ENCODE peak calls at places on chromosomes 5 and 9, in four cellular contexts. W is WTC11, H is HepG2, U is K562. Y is an unnamed sample.

GRCh38 chr5:95771109-95771708 is 40.1 kb downstream of the RHOBTB3 start:
- DNase-seq in W (no peak), H (peak), U (no peak), Y (no peak)

GRCh38 chr5:31415009-31415923 is 116.6 kb downstream of the DROSHA start:
- DNase-seq in W (no peak), H (no peak), U (no peak), Y (no peak)

GRCh38 chr9:34227445-34227844 is 48.6 kb downstream of the UBAP1 start:
- DNase-seq in W (no peak), U (peak), H (no peak), Y (no peak)

GRCh38 chr9:84667571-84668203 is 1.8 kb upstream of the NTRK2 start:
- DNase-seq in U (no peak), W (peak), H (no peak), Y (no peak)

GRCh38 chr5:62093981-62094380 is 212.0 kb upstream of the KIF2A start:
- DNase-seq in U (peak), H (no peak), W (no peak), Y (no peak)

GRCh38 chr9:15942806-15943424 is 390.1 kb downstream of the CCDC171 start:
- DNase-seq in W (no peak), U (no peak), H (no peak), Y (no peak)

GRCh38 chr5:137254695-137255094 is 244.4 kb downstream of the SPOCK1 start:
- DNase-seq in U (no peak), H (no peak), W (no peak), Y (no peak)

GRCh38 chr9:111952559-111952958 is 55.9 kb downstream of the UGCG start:
- DNase-seq in H (no peak), W (no peak), U (no peak), Y (no peak)

GRCh38 chr5:143922718-143923117 is 110.8 kb downstream of the HMHB1 start:
- DNase-seq in W (no peak), H (no peak), U (no peak), Y (no peak)

GRCh38 chr5:111865356-111865755 is 108.4 kb upstream of the NREP start:
- DNase-seq in U (no peak), W (no peak), H (no peak), Y (no peak)

GRCh38 chr5:142922223-142922952 is 152.2 kb downstream of the ARHGAP26 start:
- DNase-seq in W (no peak), H (peak), U (peak), Y (peak)

GRCh38 chr9:19156805-19157204 is 29.5 kb upstream of the PLIN2 start:
- DNase-seq in U (no peak), H (no peak), W (no peak), Y (no peak)

GRCh38 chr5:43296835-43297234 is 16.4 kb downstream of the HMGCS1 start:
- DNase-seq in U (no peak), H (no peak), W (no peak), Y (no peak)

GRCh38 chr5:65213921-65214525 is 267.7 kb downstream of the ADAMTS6 start:
- DNase-seq in U (peak), W (peak), H (peak), Y (no peak)

GRCh38 chr5:133995903-133996563 is 8.7 kb downstream of the VDAC1 start:
- DNase-seq in H (peak), W (no peak), U (no peak), Y (no peak)

GRCh38 chr9:134224827-134225154 is 60.4 kb upstream of the RNU6ATAC start:
- DNase-seq in H (no peak), U (no peak), W (no peak), Y (no peak)

GRCh38 chr9:105510024-105510423 is 47.9 kb upstream of the FKTN start:
- DNase-seq in U (no peak), H (no peak), W (no peak), Y (peak)

GRCh38 chr5:53411388-53411787 is 69.0 kb upstream of the FST start:
- DNase-seq in H (no peak), U (no peak), W (no peak), Y (no peak)

GRCh38 chr5:53405396-53405795 is 75.0 kb upstream of the FST start:
- DNase-seq in U (no peak), W (no peak), H (no peak), Y (no peak)

GRCh38 chr5:53403758-53404157 is 76.7 kb upstream of the FST start:
- DNase-seq in W (no peak), U (no peak), H (no peak), Y (no peak)

GRCh38 chr5:53406630-53407316 is 73.7 kb upstream of the FST start:
- DNase-seq in H (peak), W (no peak), U (no peak), Y (no peak)

DNA sequence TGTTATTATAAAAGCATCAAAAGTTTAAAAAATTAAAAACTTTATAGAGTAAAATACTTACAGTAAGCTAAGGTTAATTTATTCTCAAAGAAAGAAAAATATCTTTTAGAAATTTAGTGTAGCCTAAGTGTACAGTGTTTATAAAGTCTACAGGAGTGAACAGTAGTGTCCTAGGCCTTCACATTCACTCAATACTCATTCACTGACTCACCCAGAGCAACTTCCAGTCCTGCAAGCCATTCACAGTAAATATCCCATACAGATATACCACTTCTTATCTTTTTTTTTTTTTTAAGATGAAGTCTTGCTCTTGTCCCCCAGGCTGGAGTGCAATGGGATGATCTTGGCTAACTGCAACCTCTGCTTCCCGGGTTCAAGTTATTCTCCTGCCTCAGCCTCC is 73.1 kb upstream of the FST start:
- DNase-seq in H (no peak), W (no peak), U (no peak), Y (no peak)
- TF ChIP-seq ETV6 in H (no peak), W (no peak), U (no peak), Y (no peak)

GRCh38 chr5:73496984-73497457 is 1.2 kb upstream of the BTF3 start:
- DNase-seq in W (no peak), U (peak), H (peak), Y (no peak)
- TF ChIP-seq ETV6 in W (no peak), U (no peak), H (no peak), Y (no peak)

DNA sequence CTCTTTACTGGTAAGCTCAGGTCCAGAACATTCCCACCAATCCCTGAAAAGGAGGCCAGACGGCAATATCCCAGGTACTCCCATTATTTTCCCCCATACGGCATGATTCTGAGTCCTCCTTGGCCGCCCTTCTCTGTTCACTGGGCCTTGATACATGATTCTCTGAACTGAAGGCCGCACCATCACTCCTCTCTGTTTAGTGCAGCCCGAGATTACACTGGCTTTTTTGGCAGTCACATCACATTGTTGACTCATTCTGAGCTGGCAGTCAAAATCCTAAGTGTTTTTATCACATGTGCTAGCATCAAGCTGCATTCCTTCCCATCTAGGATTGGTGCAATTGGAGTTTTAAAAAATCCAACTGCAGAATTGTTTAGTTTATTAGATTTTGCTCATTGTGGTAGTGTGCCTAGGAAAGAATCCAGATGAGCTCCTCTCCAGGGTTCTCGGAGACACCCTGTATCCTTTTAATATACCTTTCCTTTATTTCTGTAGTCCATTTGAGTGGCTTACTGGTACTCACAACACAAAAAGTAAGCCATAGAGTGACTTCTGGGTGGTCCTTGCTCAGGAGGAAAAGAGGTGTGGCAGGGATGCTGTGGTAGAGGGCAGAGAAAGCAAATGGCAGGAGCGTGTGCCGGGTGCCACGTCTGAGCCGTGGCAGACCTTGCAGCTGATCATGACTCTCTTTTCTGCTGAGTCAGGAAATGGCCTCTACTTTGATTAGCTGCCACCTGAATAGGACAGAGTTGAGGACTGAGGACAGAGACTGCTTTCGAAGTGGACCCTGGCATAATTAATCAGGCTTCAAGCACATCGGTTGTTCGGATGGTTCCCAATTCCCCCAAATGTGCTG is 121.1 kb upstream of the IL12B start:
- DNase-seq in W (no peak), H (no peak), U (no peak), Y (no peak)
- TF ChIP-seq ETV6 in W (no peak), H (no peak), U (no peak), Y (no peak)

GRCh38 chr9:23851024-23851629 is 25.1 kb upstream of the ELAVL2 start:
- DNase-seq in W (peak), H (no peak), U (no peak), Y (no peak)

GRCh38 chr9:23849379-23849778 is 23.3 kb upstream of the ELAVL2 start:
- DNase-seq in U (no peak), W (no peak), H (no peak), Y (no peak)

GRCh38 chr9:23855885-23856284 is 29.8 kb upstream of the ELAVL2 start:
- DNase-seq in W (no peak), U (no peak), H (no peak), Y (no peak)

GRCh38 chr9:23850242-23851023 is 24.4 kb upstream of the ELAVL2 start:
- DNase-seq in H (no peak), U (no peak), W (peak), Y (no peak)
- TF ChIP-seq ETV6 in H (no peak), U (no peak), W (no peak), Y (no peak)

GRCh38 chr5:130994496-130995253 is 170.4 kb downstream of the HINT1 start:
- DNase-seq in H (no peak), W (no peak), U (peak), Y (no peak)

GRCh38 chr5:130995851-130996250 is 169.2 kb downstream of the HINT1 start:
- DNase-seq in W (no peak), H (no peak), U (no peak), Y (no peak)

GRCh38 chr5:130992621-130993020 is 172.4 kb downstream of the HINT1 start:
- DNase-seq in H (no peak), W (no peak), U (no peak), Y (no peak)

GRCh38 chr5:130995254-130995515 is 169.9 kb downstream of the HINT1 start:
- DNase-seq in U (no peak), H (no peak), W (no peak), Y (no peak)

GRCh38 chr5:130992095-130992494 is 173.0 kb downstream of the HINT1 start:
- DNase-seq in H (no peak), U (no peak), W (no peak), Y (no peak)
- TF ChIP-seq ETV6 in H (no peak), U (no peak), W (no peak), Y (no peak)

GRCh38 chr9:20398511-20399338 is 223.6 kb downstream of the MLLT3 start:
- DNase-seq in H (no peak), W (no peak), U (no peak), Y (no peak)

GRCh38 chr9:20403346-20403745 is 219.0 kb downstream of the MLLT3 start:
- DNase-seq in W (no peak), U (no peak), H (no peak), Y (no peak)

GRCh38 chr9:20404192-20404813 is 218.0 kb downstream of the MLLT3 start:
- DNase-seq in H (no peak), W (no peak), U (no peak), Y (no peak)

GRCh38 chr9:20405086-20405485 is 217.2 kb downstream of the MLLT3 start:
- DNase-seq in H (no peak), W (no peak), U (no peak), Y (no peak)

GRCh38 chr9:20402273-20402875 is 219.9 kb downstream of the MLLT3 start:
- DNase-seq in H (no peak), W (no peak), U (no peak), Y (no peak)
- TF ChIP-seq ETV6 in H (no peak), W (no peak), U (no peak), Y (no peak)

GRCh38 chr9:7293091-7293490 is 506.5 kb downstream of the DMAC1 start:
- DNase-seq in W (no peak), U (no peak), H (no peak), Y (no peak)
- TF ChIP-seq ETV6 in W (no peak), U (no peak), H (no peak), Y (no peak)

DNA sequence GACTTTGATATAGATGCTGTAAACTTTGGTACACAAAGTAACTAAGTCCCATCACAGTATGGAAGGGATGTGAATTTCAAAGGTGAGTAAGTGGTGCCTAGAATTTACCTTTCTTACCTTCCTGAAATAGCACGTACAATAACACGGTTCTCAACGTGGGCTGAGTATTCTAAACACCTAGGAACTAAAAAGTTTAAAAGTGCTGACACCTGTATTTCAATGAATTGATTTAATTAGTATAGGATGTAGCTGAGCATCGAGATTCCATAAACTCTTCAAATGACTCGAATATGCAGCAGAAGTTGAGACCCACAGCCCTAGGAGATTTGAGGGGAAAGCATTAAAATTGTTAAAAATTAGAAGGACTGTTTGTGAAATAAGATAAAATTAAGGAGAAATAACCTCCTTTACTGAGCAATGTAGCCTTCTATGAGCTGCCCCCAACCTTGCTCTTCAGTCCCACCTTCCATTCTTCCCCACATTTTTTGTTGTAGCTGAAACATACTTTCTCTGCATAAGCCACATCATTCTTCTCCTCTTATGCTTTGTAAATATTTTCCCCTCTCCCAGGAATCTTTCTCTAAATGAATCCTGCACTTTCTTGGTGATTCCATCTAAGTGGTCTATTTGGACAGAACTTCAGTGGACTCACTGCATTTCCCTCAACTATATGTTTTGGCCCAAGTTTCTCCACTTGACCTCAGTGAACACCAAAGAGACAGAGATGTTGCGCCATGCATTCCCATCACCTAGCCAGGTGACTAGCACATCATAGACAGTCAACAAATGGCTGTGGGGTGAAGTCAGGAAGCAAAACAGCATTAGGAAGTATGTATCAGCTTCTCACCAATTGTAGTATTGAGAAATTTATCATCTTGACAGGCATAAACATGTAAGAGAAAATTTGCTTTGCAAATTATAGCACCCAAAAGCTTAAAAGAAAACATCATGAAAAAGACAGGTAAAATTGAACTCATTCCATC is 156.5 kb upstream of the TAS2R1 start:
- DNase-seq in W (no peak), H (no peak), U (no peak), Y (no peak)
- TF ChIP-seq ETV6 in W (no peak), H (no peak), U (no peak), Y (no peak)

Y was measured in GM12878.